ENCODE peak calls at places on chromosome 5, in ten cellular contexts. I is DMS79, B is amygdala, A is NCI-H2029, M is osteocyte, Y is K562, C is HCT116, F is IMR-90, N is endodermal cell, J is occipital lobe. R is an unnamed sample.

GRCh38 chr5:71456362-71456743 is 902 bp downstream of the BDP1 start:
- DNase-seq in N (no peak), M (no peak), J (no peak), F (no peak), A (no peak), B (no peak), C (no peak), I (no peak), Y (no peak), R (no peak)

GRCh38 chr5:154713615-154714125 is 41.5 kb upstream of the LARP1 start:
- DNase-seq in A (no peak), M (no peak), N (peak), I (no peak), F (peak), C (no peak), B (no peak), Y (no peak), J (no peak), R (no peak)

GRCh38 chr5:103216137-103216536 is 42.4 kb upstream of the MACIR start:
- DNase-seq in F (peak), I (no peak), B (no peak), C (no peak), A (no peak), J (no peak), Y (no peak), M (no peak), N (no peak), R (no peak)

GRCh38 chr5:111453290-111453689 is 59.0 kb downstream of the STARD4 start:
- DNase-seq in I (no peak), C (no peak), B (no peak), F (peak), A (no peak), M (no peak), N (no peak), Y (no peak), J (no peak), R (no peak)

GRCh38 chr5:84494453-84494852 is 109.8 kb upstream of the EDIL3 start:
- DNase-seq in I (no peak), M (no peak), C (no peak), Y (no peak), A (no peak), N (no peak), J (no peak), F (peak), B (no peak), R (peak)

GRCh38 chr5:176461349-176461748 is 13.2 kb downstream of the FAF2 start:
- DNase-seq in Y (no peak), A (no peak), I (no peak), F (no peak), J (no peak), C (no peak), M (no peak), N (no peak), B (no peak), R (no peak)

GRCh38 chr5:134245101-134245604 is 19.3 kb upstream of the PPP2CA start:
- DNase-seq in M (no peak), A (no peak), C (no peak), F (peak), J (peak), N (peak), I (no peak), B (no peak), Y (no peak), R (peak)

GRCh38 chr5:57503433-57503832 is 20.8 kb upstream of the ACTBL2 start:
- DNase-seq in J (no peak), F (no peak), I (no peak), A (no peak), M (no peak), B (no peak), N (no peak), Y (no peak), C (no peak), R (peak)

GRCh38 chr5:40260351-40260750 is 419.4 kb upstream of the PTGER4 start:
- DNase-seq in I (no peak), N (no peak), C (no peak), F (no peak), B (no peak), J (no peak), M (no peak), Y (no peak), A (no peak), R (peak)

GRCh38 chr5:168295574-168296201 is 4.2 kb downstream of the WWC1 start:
- DNase-seq in J (peak), A (peak), F (peak), B (peak), I (no peak), M (no peak), Y (no peak), N (peak), C (no peak), R (peak)

GRCh38 chr5:86617756-86618577 is at the start of gene COX7C:
- DNase-seq in C (peak), B (peak), A (peak), M (peak), F (peak), N (peak), Y (peak), J (peak), I (peak), R (peak)

GRCh38 chr5:74648835-74649286 is 8.3 kb upstream of the ENC1 start:
- DNase-seq in N (no peak), I (peak), B (peak), M (no peak), F (peak), C (no peak), J (no peak), Y (peak), A (peak), R (peak)

GRCh38 chr5:128143911-128144310 is 60.3 kb downstream of the SLC12A2 start:
- DNase-seq in A (no peak), C (no peak), F (no peak), M (no peak), N (no peak), J (no peak), B (no peak), I (no peak), Y (no peak), R (no peak)

GRCh38 chr5:36457511-36458260 is 148.7 kb upstream of the SLC1A3 start:
- DNase-seq in C (no peak), F (no peak), N (no peak), I (no peak), J (no peak), Y (no peak), A (no peak), B (no peak), M (no peak), R (peak)

GRCh38 chr5:179265529-179266290 is 79.6 kb downstream of the ADAMTS2 start:
- DNase-seq in Y (no peak), F (peak), N (peak), B (no peak), A (no peak), M (peak), I (peak), C (no peak), J (peak), R (peak)

GRCh38 chr5:112930082-112930344 is 8.0 kb upstream of the REEP5 start:
- DNase-seq in I (no peak), A (no peak), M (no peak), F (no peak), Y (no peak), B (no peak), J (no peak), C (no peak), N (no peak), R (no peak)

GRCh38 chr5:54844905-54845566 is 140.4 kb downstream of the ESM1 start:
- DNase-seq in F (peak), N (no peak), C (peak), J (no peak), B (no peak), I (no peak), Y (peak), M (no peak), A (peak), R (peak)

GRCh38 chr5:41270423-41271251 is 57.3 kb upstream of the C6 start:
- DNase-seq in N (peak), J (peak), Y (no peak), F (peak), M (no peak), B (peak), A (no peak), I (no peak), C (peak), R (peak)

GRCh38 chr5:88883566-88884434 is 816 bp upstream of the MEF2C start:
- DNase-seq in J (peak), C (peak), I (no peak), N (peak), A (peak), F (peak), M (no peak), B (peak), Y (peak), R (peak)

GRCh38 chr5:75364571-75365280 is 27.7 kb downstream of the HMGCR start:
- DNase-seq in N (peak), Y (no peak), C (no peak), M (no peak), F (no peak), I (no peak), J (no peak), A (no peak), B (no peak), R (no peak)

GRCh38 chr5:150946351-150946905 is 41.6 kb upstream of the ZNF300 start:
- DNase-seq in Y (peak), B (peak), N (no peak), C (no peak), A (no peak), M (no peak), I (no peak), F (peak), J (peak), R (peak)

GRCh38 chr5:132269635-132270344 is 12.3 kb downstream of the PDLIM4 start:
- DNase-seq in J (no peak), N (no peak), A (no peak), M (no peak), C (no peak), B (no peak), Y (no peak), I (no peak), F (no peak), R (peak)

GRCh38 chr5:175288048-175288621 is 155.8 kb downstream of the DRD1 start:
- DNase-seq in A (no peak), J (peak), Y (no peak), M (no peak), C (peak), N (no peak), I (peak), B (no peak), F (peak), R (peak)

GRCh38 chr5:56460681-56461191 is 227.6 kb upstream of the ANKRD55 start:
- DNase-seq in J (no peak), F (no peak), C (no peak), M (no peak), N (no peak), B (no peak), A (peak), Y (no peak), I (no peak), R (no peak)

GRCh38 chr5:169610606-169611005 is 26.5 kb upstream of the DOCK2 start:
- DNase-seq in F (peak), M (no peak), J (no peak), A (no peak), N (no peak), Y (no peak), I (no peak), B (no peak), C (no peak), R (peak)

GRCh38 chr5:151239237-151239861 is 13.6 kb upstream of the GM2A start:
- DNase-seq in Y (peak), I (no peak), J (no peak), M (no peak), F (peak), N (peak), B (no peak), A (peak), C (peak), R (peak)

GRCh38 chr5:67003906-67004729 is 192.5 kb downstream of the CD180 start:
- DNase-seq in J (peak), M (peak), I (peak), A (peak), F (peak), N (peak), B (peak), C (peak), Y (peak), R (peak)

GRCh38 chr5:91474201-91474600 is 91.1 kb upstream of the ARRDC3 start:
- DNase-seq in J (no peak), Y (no peak), C (no peak), B (no peak), M (no peak), F (no peak), I (no peak), N (no peak), A (no peak), R (peak)

GRCh38 chr5:80487444-80487828 is 464 bp upstream of the FAM151B start:
- DNase-seq in A (no peak), C (no peak), M (no peak), N (no peak), I (no peak), J (no peak), Y (no peak), B (no peak), F (no peak), R (no peak)

GRCh38 chr5:170246471-170246870 is 13.7 kb downstream of the C5orf58 start:
- DNase-seq in C (no peak), I (no peak), J (no peak), B (no peak), F (no peak), A (no peak), Y (no peak), N (no peak), M (no peak), R (no peak)

GRCh38 chr5:60883229-60883628 is 39.2 kb upstream of the ELOVL7 start:
- DNase-seq in B (no peak), A (no peak), J (no peak), M (no peak), Y (no peak), F (no peak), C (peak), I (no peak), N (no peak), R (peak)

GRCh38 chr5:112762113-112762810 is 24.6 kb downstream of the APC start:
- DNase-seq in Y (no peak), C (no peak), I (no peak), F (peak), A (no peak), N (no peak), J (no peak), B (no peak), M (no peak), R (peak)

GRCh38 chr5:132257131-132258101 is at the start of gene PDLIM4:
- DNase-seq in C (no peak), J (no peak), M (peak), N (peak), A (no peak), I (no peak), F (no peak), B (no peak), Y (peak), R (peak)

GRCh38 chr5:135551593-135552447 is 16.1 kb upstream of the NEUROG1 start:
- DNase-seq in F (peak), M (no peak), N (peak), B (peak), Y (peak), A (peak), J (peak), I (peak), C (peak), R (peak)

GRCh38 chr5:163585206-163585605 is 79.8 kb downstream of the MAT2B start:
- DNase-seq in Y (no peak), F (peak), A (no peak), I (no peak), C (no peak), N (no peak), J (no peak), B (no peak), M (no peak), R (no peak)

GRCh38 chr5:57780959-57781325 is 298.3 kb upstream of the ACTBL2 start:
- DNase-seq in N (no peak), B (no peak), A (no peak), I (no peak), F (no peak), M (no peak), Y (no peak), J (no peak), C (no peak), R (no peak)

GRCh38 chr5:153513171-153513570 is 22.7 kb downstream of the GRIA1 start:
- DNase-seq in I (no peak), M (no peak), F (peak), N (no peak), Y (no peak), A (no peak), J (peak), B (no peak), C (no peak), R (peak)

GRCh38 chr5:53479656-53480473 is 564 bp upstream of the FST start:
- DNase-seq in B (no peak), M (peak), F (peak), I (no peak), C (no peak), N (peak), Y (peak), A (peak), J (no peak), R (peak)

GRCh38 chr5:154646841-154647759 is 108.1 kb upstream of the LARP1 start:
- DNase-seq in I (no peak), C (no peak), J (no peak), A (peak), N (peak), M (no peak), Y (peak), B (no peak), F (peak), R (peak)